ENCODE peak calls at places on chromosome 3, in four cellular contexts. L, F, O and H are unnamed samples.

GRCh38 chr3:14143271-14143605 is 18.4 kb downstream of the TMEM43 start:
- DNase-seq in O (no peak), L (no peak), F (no peak), H (no peak)

GRCh38 chr3:54599741-54600140 is 328.1 kb downstream of the LRTM1 start:
- DNase-seq in O (no peak), L (peak; percentile 24), F (no peak), H (no peak)

GRCh38 chr3:134608957-134609525 is 41.8 kb downstream of the KY start:
- DNase-seq in O (no peak), F (no peak), L (no peak), H (no peak)

GRCh38 chr3:114803042-114803695 is 343.9 kb downstream of the ZBTB20 start:
- DNase-seq in O (no peak), F (no peak), L (no peak), H (no peak)

GRCh38 chr3:141368925-141369794 is 856 bp downstream of the ZBTB38 start:
- DNase-seq in F (no peak), L (no peak), O (no peak), H (no peak)

GRCh38 chr3:195717416-195717815 is 3.4 kb upstream of the MUC20 start:
- DNase-seq in F (no peak), L (no peak), O (no peak), H (no peak)

GRCh38 chr3:169664034-169664820 is 715 bp upstream of the MECOM start:
- DNase-seq in F (no peak), O (no peak), L (no peak), H (no peak)

GRCh38 chr3:5149306-5149880 is 27.3 kb downstream of the ARL8B start:
- DNase-seq in L (no peak), F (no peak), O (no peak), H (no peak)

GRCh38 chr3:101195951-101196713 is 124.2 kb downstream of the IMPG2 start:
- DNase-seq in L (no peak), O (no peak), F (no peak), H (peak; percentile 13)

GRCh38 chr3:78992830-78993229 is 775.0 kb downstream of the ROBO1 start:
- DNase-seq in L (no peak), O (no peak), F (no peak), H (no peak)

GRCh38 chr3:17195856-17196604 is 311.3 kb downstream of the PLCL2 start:
- DNase-seq in L (no peak), F (no peak), O (no peak), H (no peak)

GRCh38 chr3:102353148-102353547 is 81.7 kb upstream of the ZPLD1 start:
- DNase-seq in F (no peak), L (no peak), O (no peak), H (no peak)

GRCh38 chr3:171134170-171134569 is 107.7 kb upstream of the SLC2A2 start:
- DNase-seq in L (no peak), F (no peak), O (no peak), H (no peak)

GRCh38 chr3:150377601-150378466 is 30.3 kb upstream of the TSC22D2 start:
- DNase-seq in O (no peak), F (no peak), L (no peak), H (no peak)

GRCh38 chr3:150483226-150483625 is 63.1 kb downstream of the SERP1 start:
- DNase-seq in L (no peak), O (no peak), F (no peak), H (no peak)

GRCh38 chr3:3102751-3103150 is 7.4 kb downstream of the IL5RA start:
- DNase-seq in F (no peak), L (no peak), O (no peak), H (no peak)

GRCh38 chr3:195909294-195909644 is 918 bp upstream of the TNK2 start:
- DNase-seq in O (no peak), L (no peak), F (no peak), H (no peak)

GRCh38 chr3:105334138-105334882 is 32.4 kb upstream of the ALCAM start:
- DNase-seq in L (no peak), O (no peak), F (no peak), H (no peak)

GRCh38 chr3:16961621-16962205 is 77.0 kb downstream of the PLCL2 start:
- DNase-seq in O (no peak), F (no peak), L (no peak), H (no peak)

GRCh38 chr3:55439657-55440405 is 47.3 kb downstream of the WNT5A start:
- DNase-seq in L (no peak), O (no peak), F (no peak), H (no peak)

GRCh38 chr3:171200052-171201029 is 173.8 kb upstream of the SLC2A2 start:
- DNase-seq in L (no peak), O (no peak), F (no peak), H (no peak)

GRCh38 chr3:49747792-49748480 is 24.2 kb upstream of the GMPPB start:
- DNase-seq in F (no peak), L (no peak), O (no peak), H (no peak)

GRCh38 chr3:105594219-105594618 is 227.5 kb downstream of the ALCAM start:
- DNase-seq in F (no peak), L (no peak), O (no peak), H (no peak)

GRCh38 chr3:12769761-12770160 is 10.7 kb upstream of the TMEM40 start:
- DNase-seq in L (no peak), O (no peak), F (no peak), H (no peak)

GRCh38 chr3:35335703-35336102 is 303.6 kb upstream of the ARPP21 start:
- DNase-seq in O (no peak), F (no peak), L (no peak), H (no peak)

GRCh38 chr3:71310595-71311319 is 272.8 kb downstream of the FOXP1 start:
- DNase-seq in L (no peak), F (no peak), O (no peak), H (no peak)

GRCh38 chr3:155912090-155912489 is 41.6 kb downstream of the GMPS start:
- DNase-seq in F (no peak), L (no peak), O (no peak), H (no peak)

GRCh38 chr3:46228259-46229222 is 13.7 kb upstream of the CCR3 start:
- DNase-seq in F (no peak), O (no peak), L (no peak), H (no peak)

GRCh38 chr3:171199473-171199829 is 172.9 kb upstream of the SLC2A2 start:
- DNase-seq in F (no peak), O (no peak), L (no peak), H (no peak)

GRCh38 chr3:71132995-71133730 is 450.4 kb downstream of the FOXP1 start:
- DNase-seq in O (no peak), L (no peak), F (no peak), H (no peak)

GRCh38 chr3:136659253-136659652 is 92.9 kb downstream of the STAG1 start:
- DNase-seq in L (peak; percentile 15), F (no peak), O (no peak), H (no peak)

GRCh38 chr3:170511371-170511770 is 74.5 kb downstream of the SLC7A14 start:
- DNase-seq in L (no peak), O (no peak), F (no peak), H (no peak)

GRCh38 chr3:10041034-10041433 is 14.8 kb downstream of the FANCD2 start:
- DNase-seq in O (no peak), F (no peak), L (no peak), H (no peak)

GRCh38 chr3:106194726-106195125 is 325.9 kb upstream of the CBLB start:
- DNase-seq in F (no peak), O (no peak), L (no peak), H (no peak)

GRCh38 chr3:165669502-165669901 is 167.7 kb downstream of the BCHE start:
- DNase-seq in O (no peak), F (no peak), L (no peak), H (no peak)

GRCh38 chr3:33060609-33061337 is 36.2 kb downstream of the GLB1 start:
- DNase-seq in O (peak; percentile 76), L (no peak), F (peak; percentile 55), H (no peak)